ENCODE peak calls at places on chromosomes 4 and X, in ten cellular contexts. One of them, this sample, is unnamed.

GRCh38 chrX:100479329-100479728 is 69.3 kb upstream of the PCDH19 start:
- DNase-seq in NCI-H2081 treated with DMSO at 0.1 percent for 48 hours: no peak
- DNase-seq in activated CD8-positive, alpha-beta T cell treated with anti-CD3 and anti-CD28 coated beads, Interleukin-2, amount 10 ng/mL, durations not matched to agents 7 days and 5 days: no peak
- DNase-seq in activated CD8-positive, alpha-beta memory T cell treated with anti-CD3 and anti-CD28 coated beads for 48 hours: no peak
- DNase-seq in RCC 7860: no peak
- DNase-seq in bronchial epithelial cell: no peak
- DNase-seq in transverse colon: no peak
- DNase-seq in GM23248: no peak
- DNase-seq in stimulated activated CD4-positive, alpha-beta T cell treated with anti-CD3 and anti-CD28 coated beads, Interleukin-15, amount 100 ng/mL, for 24 hours: no peak
- DNase-seq in ovary: no peak
- DNase-seq in this sample: no peak

GRCh38 chrX:106401965-106402559 is 209.7 kb upstream of the RADX start:
- DNase-seq in NCI-H2081 treated with DMSO at 0.1 percent for 48 hours: no peak
- DNase-seq in activated CD8-positive, alpha-beta T cell treated with anti-CD3 and anti-CD28 coated beads, Interleukin-2, amount 10 ng/mL, durations not matched to agents 7 days and 5 days: no peak
- DNase-seq in activated CD8-positive, alpha-beta memory T cell treated with anti-CD3 and anti-CD28 coated beads for 48 hours: no peak
- DNase-seq in RCC 7860: no peak
- DNase-seq in bronchial epithelial cell: no peak
- DNase-seq in transverse colon: peak
- DNase-seq in GM23248: no peak
- DNase-seq in stimulated activated CD4-positive, alpha-beta T cell treated with anti-CD3 and anti-CD28 coated beads, Interleukin-15, amount 100 ng/mL, for 24 hours: no peak
- DNase-seq in ovary: no peak
- DNase-seq in this sample: no peak

GRCh38 chr4:176534566-176534965 is 214.8 kb downstream of the SPCS3 start:
- DNase-seq in NCI-H2081 treated with DMSO at 0.1 percent for 48 hours: no peak
- DNase-seq in activated CD8-positive, alpha-beta T cell treated with anti-CD3 and anti-CD28 coated beads, Interleukin-2, amount 10 ng/mL, durations not matched to agents 7 days and 5 days: no peak
- DNase-seq in activated CD8-positive, alpha-beta memory T cell treated with anti-CD3 and anti-CD28 coated beads for 48 hours: no peak
- DNase-seq in RCC 7860: peak
- DNase-seq in bronchial epithelial cell: peak
- DNase-seq in transverse colon: no peak
- DNase-seq in GM23248: peak
- DNase-seq in stimulated activated CD4-positive, alpha-beta T cell treated with anti-CD3 and anti-CD28 coated beads, Interleukin-15, amount 100 ng/mL, for 24 hours: no peak
- DNase-seq in ovary: no peak
- DNase-seq in this sample: no peak

GRCh38 chrX:38959736-38960534 is 158.7 kb downstream of the MID1IP1 start:
- DNase-seq in NCI-H2081 treated with DMSO at 0.1 percent for 48 hours: no peak
- DNase-seq in activated CD8-positive, alpha-beta T cell treated with anti-CD3 and anti-CD28 coated beads, Interleukin-2, amount 10 ng/mL, durations not matched to agents 7 days and 5 days: no peak
- DNase-seq in activated CD8-positive, alpha-beta memory T cell treated with anti-CD3 and anti-CD28 coated beads for 48 hours: no peak
- DNase-seq in RCC 7860: no peak
- DNase-seq in bronchial epithelial cell: no peak
- DNase-seq in transverse colon: no peak
- DNase-seq in GM23248: no peak
- DNase-seq in stimulated activated CD4-positive, alpha-beta T cell treated with anti-CD3 and anti-CD28 coated beads, Interleukin-15, amount 100 ng/mL, for 24 hours: no peak
- DNase-seq in ovary: no peak
- DNase-seq in this sample: no peak

GRCh38 chr4:60579335-60579734 is 620.8 kb upstream of the ADGRL3 start:
- DNase-seq in NCI-H2081 treated with DMSO at 0.1 percent for 48 hours: no peak
- DNase-seq in activated CD8-positive, alpha-beta T cell treated with anti-CD3 and anti-CD28 coated beads, Interleukin-2, amount 10 ng/mL, durations not matched to agents 7 days and 5 days: no peak
- DNase-seq in activated CD8-positive, alpha-beta memory T cell treated with anti-CD3 and anti-CD28 coated beads for 48 hours: no peak
- DNase-seq in RCC 7860: no peak
- DNase-seq in bronchial epithelial cell: peak
- DNase-seq in transverse colon: no peak
- DNase-seq in GM23248: no peak
- DNase-seq in stimulated activated CD4-positive, alpha-beta T cell treated with anti-CD3 and anti-CD28 coated beads, Interleukin-15, amount 100 ng/mL, for 24 hours: no peak
- DNase-seq in ovary: no peak
- DNase-seq in this sample: no peak

GRCh38 chr4:100188829-100189228 is 1.4 kb downstream of the DDIT4L start:
- DNase-seq in NCI-H2081 treated with DMSO at 0.1 percent for 48 hours: no peak
- DNase-seq in activated CD8-positive, alpha-beta T cell treated with anti-CD3 and anti-CD28 coated beads, Interleukin-2, amount 10 ng/mL, durations not matched to agents 7 days and 5 days: no peak
- DNase-seq in activated CD8-positive, alpha-beta memory T cell treated with anti-CD3 and anti-CD28 coated beads for 48 hours: no peak
- DNase-seq in RCC 7860: no peak
- DNase-seq in bronchial epithelial cell: no peak
- DNase-seq in transverse colon: no peak
- DNase-seq in GM23248: no peak
- DNase-seq in stimulated activated CD4-positive, alpha-beta T cell treated with anti-CD3 and anti-CD28 coated beads, Interleukin-15, amount 100 ng/mL, for 24 hours: peak
- DNase-seq in ovary: no peak
- DNase-seq in this sample: no peak

GRCh38 chr4:145843148-145843547 is 95.5 kb downstream of the ZNF827 start:
- DNase-seq in NCI-H2081 treated with DMSO at 0.1 percent for 48 hours: no peak
- DNase-seq in activated CD8-positive, alpha-beta T cell treated with anti-CD3 and anti-CD28 coated beads, Interleukin-2, amount 10 ng/mL, durations not matched to agents 7 days and 5 days: no peak
- DNase-seq in activated CD8-positive, alpha-beta memory T cell treated with anti-CD3 and anti-CD28 coated beads for 48 hours: no peak
- DNase-seq in RCC 7860: no peak
- DNase-seq in bronchial epithelial cell: peak
- DNase-seq in transverse colon: no peak
- DNase-seq in GM23248: peak
- DNase-seq in stimulated activated CD4-positive, alpha-beta T cell treated with anti-CD3 and anti-CD28 coated beads, Interleukin-15, amount 100 ng/mL, for 24 hours: no peak
- DNase-seq in ovary: no peak
- DNase-seq in this sample: no peak

GRCh38 chr4:145279122-145279960 is 99.0 kb upstream of the OTUD4 start:
- DNase-seq in NCI-H2081 treated with DMSO at 0.1 percent for 48 hours: no peak
- DNase-seq in activated CD8-positive, alpha-beta T cell treated with anti-CD3 and anti-CD28 coated beads, Interleukin-2, amount 10 ng/mL, durations not matched to agents 7 days and 5 days: no peak
- DNase-seq in activated CD8-positive, alpha-beta memory T cell treated with anti-CD3 and anti-CD28 coated beads for 48 hours: no peak
- DNase-seq in RCC 7860: peak
- DNase-seq in bronchial epithelial cell: peak
- DNase-seq in transverse colon: no peak
- DNase-seq in GM23248: peak
- DNase-seq in stimulated activated CD4-positive, alpha-beta T cell treated with anti-CD3 and anti-CD28 coated beads, Interleukin-15, amount 100 ng/mL, for 24 hours: no peak
- DNase-seq in ovary: no peak
- DNase-seq in this sample: no peak

GRCh38 chr4:73608677-73609594 is 11.3 kb downstream of the RASSF6 start:
- DNase-seq in NCI-H2081 treated with DMSO at 0.1 percent for 48 hours: peak
- DNase-seq in activated CD8-positive, alpha-beta T cell treated with anti-CD3 and anti-CD28 coated beads, Interleukin-2, amount 10 ng/mL, durations not matched to agents 7 days and 5 days: no peak
- DNase-seq in activated CD8-positive, alpha-beta memory T cell treated with anti-CD3 and anti-CD28 coated beads for 48 hours: no peak
- DNase-seq in RCC 7860: no peak
- DNase-seq in bronchial epithelial cell: peak
- DNase-seq in transverse colon: no peak
- DNase-seq in GM23248: peak
- DNase-seq in stimulated activated CD4-positive, alpha-beta T cell treated with anti-CD3 and anti-CD28 coated beads, Interleukin-15, amount 100 ng/mL, for 24 hours: no peak
- DNase-seq in ovary: no peak
- DNase-seq in this sample: no peak

GRCh38 chr4:134708026-134708425 is 506.4 kb upstream of the PABPC4L start:
- DNase-seq in NCI-H2081 treated with DMSO at 0.1 percent for 48 hours: no peak
- DNase-seq in activated CD8-positive, alpha-beta T cell treated with anti-CD3 and anti-CD28 coated beads, Interleukin-2, amount 10 ng/mL, durations not matched to agents 7 days and 5 days: no peak
- DNase-seq in activated CD8-positive, alpha-beta memory T cell treated with anti-CD3 and anti-CD28 coated beads for 48 hours: no peak
- DNase-seq in RCC 7860: no peak
- DNase-seq in bronchial epithelial cell: peak
- DNase-seq in transverse colon: no peak
- DNase-seq in GM23248: no peak
- DNase-seq in stimulated activated CD4-positive, alpha-beta T cell treated with anti-CD3 and anti-CD28 coated beads, Interleukin-15, amount 100 ng/mL, for 24 hours: no peak
- DNase-seq in ovary: no peak
- DNase-seq in this sample: no peak

GRCh38 chr4:147736458-147736857 is 4.6 kb downstream of the ARHGAP10 start:
- DNase-seq in NCI-H2081 treated with DMSO at 0.1 percent for 48 hours: no peak
- DNase-seq in activated CD8-positive, alpha-beta T cell treated with anti-CD3 and anti-CD28 coated beads, Interleukin-2, amount 10 ng/mL, durations not matched to agents 7 days and 5 days: no peak
- DNase-seq in activated CD8-positive, alpha-beta memory T cell treated with anti-CD3 and anti-CD28 coated beads for 48 hours: no peak
- DNase-seq in RCC 7860: peak
- DNase-seq in bronchial epithelial cell: peak
- DNase-seq in transverse colon: no peak
- DNase-seq in GM23248: peak
- DNase-seq in stimulated activated CD4-positive, alpha-beta T cell treated with anti-CD3 and anti-CD28 coated beads, Interleukin-15, amount 100 ng/mL, for 24 hours: no peak
- DNase-seq in ovary: no peak
- DNase-seq in this sample: no peak

GRCh38 chr4:142314686-142315085 is 531.4 kb downstream of the INPP4B start:
- DNase-seq in NCI-H2081 treated with DMSO at 0.1 percent for 48 hours: no peak
- DNase-seq in activated CD8-positive, alpha-beta T cell treated with anti-CD3 and anti-CD28 coated beads, Interleukin-2, amount 10 ng/mL, durations not matched to agents 7 days and 5 days: no peak
- DNase-seq in activated CD8-positive, alpha-beta memory T cell treated with anti-CD3 and anti-CD28 coated beads for 48 hours: no peak
- DNase-seq in RCC 7860: no peak
- DNase-seq in bronchial epithelial cell: no peak
- DNase-seq in transverse colon: peak
- DNase-seq in GM23248: no peak
- DNase-seq in stimulated activated CD4-positive, alpha-beta T cell treated with anti-CD3 and anti-CD28 coated beads, Interleukin-15, amount 100 ng/mL, for 24 hours: no peak
- DNase-seq in ovary: no peak
- DNase-seq in this sample: no peak

GRCh38 chrX:16267431-16267830 is 100.2 kb downstream of the MAGEB17 start:
- DNase-seq in NCI-H2081 treated with DMSO at 0.1 percent for 48 hours: no peak
- DNase-seq in activated CD8-positive, alpha-beta T cell treated with anti-CD3 and anti-CD28 coated beads, Interleukin-2, amount 10 ng/mL, durations not matched to agents 7 days and 5 days: no peak
- DNase-seq in activated CD8-positive, alpha-beta memory T cell treated with anti-CD3 and anti-CD28 coated beads for 48 hours: no peak
- DNase-seq in RCC 7860: no peak
- DNase-seq in bronchial epithelial cell: no peak
- DNase-seq in transverse colon: no peak
- DNase-seq in GM23248: no peak
- DNase-seq in stimulated activated CD4-positive, alpha-beta T cell treated with anti-CD3 and anti-CD28 coated beads, Interleukin-15, amount 100 ng/mL, for 24 hours: no peak
- DNase-seq in ovary: no peak
- DNase-seq in this sample: no peak

GRCh38 chr4:122480023-122480422 is 23.5 kb upstream of the IL2 start:
- DNase-seq in NCI-H2081 treated with DMSO at 0.1 percent for 48 hours: no peak
- DNase-seq in activated CD8-positive, alpha-beta T cell treated with anti-CD3 and anti-CD28 coated beads, Interleukin-2, amount 10 ng/mL, durations not matched to agents 7 days and 5 days: no peak
- DNase-seq in activated CD8-positive, alpha-beta memory T cell treated with anti-CD3 and anti-CD28 coated beads for 48 hours: no peak
- DNase-seq in RCC 7860: peak
- DNase-seq in bronchial epithelial cell: no peak
- DNase-seq in transverse colon: no peak
- DNase-seq in GM23248: peak
- DNase-seq in stimulated activated CD4-positive, alpha-beta T cell treated with anti-CD3 and anti-CD28 coated beads, Interleukin-15, amount 100 ng/mL, for 24 hours: no peak
- DNase-seq in ovary: no peak
- DNase-seq in this sample: no peak

GRCh38 chr4:15917297-15917696 is 21.2 kb downstream of the FGFBP1 start:
- DNase-seq in NCI-H2081 treated with DMSO at 0.1 percent for 48 hours: no peak
- DNase-seq in activated CD8-positive, alpha-beta T cell treated with anti-CD3 and anti-CD28 coated beads, Interleukin-2, amount 10 ng/mL, durations not matched to agents 7 days and 5 days: no peak
- DNase-seq in activated CD8-positive, alpha-beta memory T cell treated with anti-CD3 and anti-CD28 coated beads for 48 hours: no peak
- DNase-seq in RCC 7860: no peak
- DNase-seq in bronchial epithelial cell: no peak
- DNase-seq in transverse colon: no peak
- DNase-seq in GM23248: peak
- DNase-seq in stimulated activated CD4-positive, alpha-beta T cell treated with anti-CD3 and anti-CD28 coated beads, Interleukin-15, amount 100 ng/mL, for 24 hours: no peak
- DNase-seq in ovary: no peak
- DNase-seq in this sample: no peak

GRCh38 chrX:155048997-155049619 is 21.8 kb downstream of the CMC4 start:
- DNase-seq in NCI-H2081 treated with DMSO at 0.1 percent for 48 hours: no peak
- DNase-seq in activated CD8-positive, alpha-beta T cell treated with anti-CD3 and anti-CD28 coated beads, Interleukin-2, amount 10 ng/mL, durations not matched to agents 7 days and 5 days: peak
- DNase-seq in activated CD8-positive, alpha-beta memory T cell treated with anti-CD3 and anti-CD28 coated beads for 48 hours: no peak
- DNase-seq in RCC 7860: no peak
- DNase-seq in bronchial epithelial cell: peak
- DNase-seq in transverse colon: peak
- DNase-seq in GM23248: peak
- DNase-seq in stimulated activated CD4-positive, alpha-beta T cell treated with anti-CD3 and anti-CD28 coated beads, Interleukin-15, amount 100 ng/mL, for 24 hours: peak
- DNase-seq in ovary: peak
- DNase-seq in this sample: no peak

GRCh38 chrX:30278365-30278764 is 30.8 kb downstream of the NR0B1 start:
- DNase-seq in NCI-H2081 treated with DMSO at 0.1 percent for 48 hours: no peak
- DNase-seq in activated CD8-positive, alpha-beta T cell treated with anti-CD3 and anti-CD28 coated beads, Interleukin-2, amount 10 ng/mL, durations not matched to agents 7 days and 5 days: no peak
- DNase-seq in activated CD8-positive, alpha-beta memory T cell treated with anti-CD3 and anti-CD28 coated beads for 48 hours: no peak
- DNase-seq in RCC 7860: peak
- DNase-seq in bronchial epithelial cell: peak
- DNase-seq in transverse colon: no peak
- DNase-seq in GM23248: peak
- DNase-seq in stimulated activated CD4-positive, alpha-beta T cell treated with anti-CD3 and anti-CD28 coated beads, Interleukin-15, amount 100 ng/mL, for 24 hours: no peak
- DNase-seq in ovary: peak
- DNase-seq in this sample: no peak

GRCh38 chr4:81811562-81812293 is 340.0 kb upstream of the RASGEF1B start:
- DNase-seq in NCI-H2081 treated with DMSO at 0.1 percent for 48 hours: no peak
- DNase-seq in activated CD8-positive, alpha-beta T cell treated with anti-CD3 and anti-CD28 coated beads, Interleukin-2, amount 10 ng/mL, durations not matched to agents 7 days and 5 days: no peak
- DNase-seq in activated CD8-positive, alpha-beta memory T cell treated with anti-CD3 and anti-CD28 coated beads for 48 hours: no peak
- DNase-seq in RCC 7860: no peak
- DNase-seq in bronchial epithelial cell: no peak
- DNase-seq in transverse colon: no peak
- DNase-seq in GM23248: no peak
- DNase-seq in stimulated activated CD4-positive, alpha-beta T cell treated with anti-CD3 and anti-CD28 coated beads, Interleukin-15, amount 100 ng/mL, for 24 hours: no peak
- DNase-seq in ovary: no peak
- DNase-seq in this sample: no peak

GRCh38 chrX:96929036-96929435 is 45.3 kb downstream of the RPA4 start:
- DNase-seq in NCI-H2081 treated with DMSO at 0.1 percent for 48 hours: no peak
- DNase-seq in activated CD8-positive, alpha-beta T cell treated with anti-CD3 and anti-CD28 coated beads, Interleukin-2, amount 10 ng/mL, durations not matched to agents 7 days and 5 days: no peak
- DNase-seq in activated CD8-positive, alpha-beta memory T cell treated with anti-CD3 and anti-CD28 coated beads for 48 hours: no peak
- DNase-seq in RCC 7860: no peak
- DNase-seq in bronchial epithelial cell: peak
- DNase-seq in transverse colon: no peak
- DNase-seq in GM23248: no peak
- DNase-seq in stimulated activated CD4-positive, alpha-beta T cell treated with anti-CD3 and anti-CD28 coated beads, Interleukin-15, amount 100 ng/mL, for 24 hours: no peak
- DNase-seq in ovary: no peak
- DNase-seq in this sample: no peak

GRCh38 chr4:15690020-15690809 is 8.6 kb downstream of the FAM200B start:
- DNase-seq in NCI-H2081 treated with DMSO at 0.1 percent for 48 hours: no peak
- DNase-seq in activated CD8-positive, alpha-beta T cell treated with anti-CD3 and anti-CD28 coated beads, Interleukin-2, amount 10 ng/mL, durations not matched to agents 7 days and 5 days: no peak
- DNase-seq in activated CD8-positive, alpha-beta memory T cell treated with anti-CD3 and anti-CD28 coated beads for 48 hours: no peak
- DNase-seq in RCC 7860: peak
- DNase-seq in bronchial epithelial cell: peak
- DNase-seq in transverse colon: no peak
- DNase-seq in GM23248: peak
- DNase-seq in stimulated activated CD4-positive, alpha-beta T cell treated with anti-CD3 and anti-CD28 coated beads, Interleukin-15, amount 100 ng/mL, for 24 hours: no peak
- DNase-seq in ovary: no peak
- DNase-seq in this sample: no peak

GRCh38 chrX:3763111-3763510 is 49.7 kb upstream of the PRKX start:
- DNase-seq in NCI-H2081 treated with DMSO at 0.1 percent for 48 hours: no peak
- DNase-seq in activated CD8-positive, alpha-beta T cell treated with anti-CD3 and anti-CD28 coated beads, Interleukin-2, amount 10 ng/mL, durations not matched to agents 7 days and 5 days: no peak
- DNase-seq in activated CD8-positive, alpha-beta memory T cell treated with anti-CD3 and anti-CD28 coated beads for 48 hours: no peak
- DNase-seq in RCC 7860: no peak
- DNase-seq in bronchial epithelial cell: no peak
- DNase-seq in transverse colon: no peak
- DNase-seq in GM23248: no peak
- DNase-seq in stimulated activated CD4-positive, alpha-beta T cell treated with anti-CD3 and anti-CD28 coated beads, Interleukin-15, amount 100 ng/mL, for 24 hours: no peak
- DNase-seq in ovary: no peak
- DNase-seq in this sample: no peak

GRCh38 chr4:25449688-25450087 is 72.6 kb downstream of the ANAPC4 start:
- DNase-seq in NCI-H2081 treated with DMSO at 0.1 percent for 48 hours: no peak
- DNase-seq in activated CD8-positive, alpha-beta T cell treated with anti-CD3 and anti-CD28 coated beads, Interleukin-2, amount 10 ng/mL, durations not matched to agents 7 days and 5 days: no peak
- DNase-seq in activated CD8-positive, alpha-beta memory T cell treated with anti-CD3 and anti-CD28 coated beads for 48 hours: no peak
- DNase-seq in RCC 7860: no peak
- DNase-seq in bronchial epithelial cell: peak
- DNase-seq in transverse colon: no peak
- DNase-seq in GM23248: no peak
- DNase-seq in stimulated activated CD4-positive, alpha-beta T cell treated with anti-CD3 and anti-CD28 coated beads, Interleukin-15, amount 100 ng/mL, for 24 hours: no peak
- DNase-seq in ovary: no peak
- DNase-seq in this sample: no peak

GRCh38 chr4:68182382-68182820 is 52.7 kb upstream of the TMPRSS11F start:
- DNase-seq in NCI-H2081 treated with DMSO at 0.1 percent for 48 hours: no peak
- DNase-seq in activated CD8-positive, alpha-beta T cell treated with anti-CD3 and anti-CD28 coated beads, Interleukin-2, amount 10 ng/mL, durations not matched to agents 7 days and 5 days: no peak
- DNase-seq in activated CD8-positive, alpha-beta memory T cell treated with anti-CD3 and anti-CD28 coated beads for 48 hours: no peak
- DNase-seq in RCC 7860: no peak
- DNase-seq in bronchial epithelial cell: no peak
- DNase-seq in transverse colon: no peak
- DNase-seq in GM23248: no peak
- DNase-seq in stimulated activated CD4-positive, alpha-beta T cell treated with anti-CD3 and anti-CD28 coated beads, Interleukin-15, amount 100 ng/mL, for 24 hours: no peak
- DNase-seq in ovary: no peak
- DNase-seq in this sample: no peak

GRCh38 chr4:44725166-44725565 is 1.2 kb downstream of the GNPDA2 start:
- DNase-seq in NCI-H2081 treated with DMSO at 0.1 percent for 48 hours: no peak
- DNase-seq in activated CD8-positive, alpha-beta T cell treated with anti-CD3 and anti-CD28 coated beads, Interleukin-2, amount 10 ng/mL, durations not matched to agents 7 days and 5 days: no peak
- DNase-seq in activated CD8-positive, alpha-beta memory T cell treated with anti-CD3 and anti-CD28 coated beads for 48 hours: no peak
- DNase-seq in RCC 7860: no peak
- DNase-seq in bronchial epithelial cell: no peak
- DNase-seq in transverse colon: no peak
- DNase-seq in GM23248: peak
- DNase-seq in stimulated activated CD4-positive, alpha-beta T cell treated with anti-CD3 and anti-CD28 coated beads, Interleukin-15, amount 100 ng/mL, for 24 hours: no peak
- DNase-seq in ovary: no peak
- DNase-seq in this sample: no peak

GRCh38 chr4:106063009-106063408 is 167.7 kb downstream of the NPNT start:
- DNase-seq in NCI-H2081 treated with DMSO at 0.1 percent for 48 hours: no peak
- DNase-seq in activated CD8-positive, alpha-beta T cell treated with anti-CD3 and anti-CD28 coated beads, Interleukin-2, amount 10 ng/mL, durations not matched to agents 7 days and 5 days: no peak
- DNase-seq in activated CD8-positive, alpha-beta memory T cell treated with anti-CD3 and anti-CD28 coated beads for 48 hours: no peak
- DNase-seq in RCC 7860: peak
- DNase-seq in bronchial epithelial cell: peak
- DNase-seq in transverse colon: no peak
- DNase-seq in GM23248: peak
- DNase-seq in stimulated activated CD4-positive, alpha-beta T cell treated with anti-CD3 and anti-CD28 coated beads, Interleukin-15, amount 100 ng/mL, for 24 hours: no peak
- DNase-seq in ovary: no peak
- DNase-seq in this sample: no peak

GRCh38 chrX:153642313-153642654 is 4.7 kb upstream of the DUSP9 start:
- DNase-seq in NCI-H2081 treated with DMSO at 0.1 percent for 48 hours: no peak
- DNase-seq in activated CD8-positive, alpha-beta T cell treated with anti-CD3 and anti-CD28 coated beads, Interleukin-2, amount 10 ng/mL, durations not matched to agents 7 days and 5 days: no peak
- DNase-seq in activated CD8-positive, alpha-beta memory T cell treated with anti-CD3 and anti-CD28 coated beads for 48 hours: no peak
- DNase-seq in RCC 7860: no peak
- DNase-seq in bronchial epithelial cell: no peak
- DNase-seq in transverse colon: no peak
- DNase-seq in GM23248: peak
- DNase-seq in stimulated activated CD4-positive, alpha-beta T cell treated with anti-CD3 and anti-CD28 coated beads, Interleukin-15, amount 100 ng/mL, for 24 hours: no peak
- DNase-seq in ovary: no peak
- DNase-seq in this sample: no peak

GRCh38 chr4:37666625-37667071 is 19.5 kb downstream of the RELL1 start:
- DNase-seq in NCI-H2081 treated with DMSO at 0.1 percent for 48 hours: no peak
- DNase-seq in activated CD8-positive, alpha-beta T cell treated with anti-CD3 and anti-CD28 coated beads, Interleukin-2, amount 10 ng/mL, durations not matched to agents 7 days and 5 days: peak
- DNase-seq in activated CD8-positive, alpha-beta memory T cell treated with anti-CD3 and anti-CD28 coated beads for 48 hours: no peak
- DNase-seq in RCC 7860: peak
- DNase-seq in bronchial epithelial cell: peak
- DNase-seq in transverse colon: peak
- DNase-seq in GM23248: peak
- DNase-seq in stimulated activated CD4-positive, alpha-beta T cell treated with anti-CD3 and anti-CD28 coated beads, Interleukin-15, amount 100 ng/mL, for 24 hours: peak
- DNase-seq in ovary: no peak
- DNase-seq in this sample: no peak

GRCh38 chr4:151792995-151793394 is 32.2 kb upstream of the GATB start:
- DNase-seq in NCI-H2081 treated with DMSO at 0.1 percent for 48 hours: no peak
- DNase-seq in activated CD8-positive, alpha-beta T cell treated with anti-CD3 and anti-CD28 coated beads, Interleukin-2, amount 10 ng/mL, durations not matched to agents 7 days and 5 days: no peak
- DNase-seq in activated CD8-positive, alpha-beta memory T cell treated with anti-CD3 and anti-CD28 coated beads for 48 hours: no peak
- DNase-seq in RCC 7860: no peak
- DNase-seq in bronchial epithelial cell: no peak
- DNase-seq in transverse colon: no peak
- DNase-seq in GM23248: no peak
- DNase-seq in stimulated activated CD4-positive, alpha-beta T cell treated with anti-CD3 and anti-CD28 coated beads, Interleukin-15, amount 100 ng/mL, for 24 hours: no peak
- DNase-seq in ovary: no peak
- DNase-seq in this sample: no peak